ENCODE peak calls at places on chromosomes 13 and 19, in four cellular contexts. O is CD8-positive, alpha-beta memory T cell; U is effector CD4-positive, alpha-beta T cell; Z is stimulated activated CD4-positive, alpha-beta T cell treated with anti-CD3 and anti-CD28 coated beads, TNF-alpha, amount 100 ng/mL, for 48 hours. M is an unnamed sample.

GRCh38 chr13:49400755-49401659 is 42.9 kb downstream of the CAB39L start:
- DNase-seq in Z (no peak), O (no peak), U (no peak), M (peak; percentile 17)

GRCh38 chr13:107124129-107124718 is 556.3 kb upstream of the ARGLU1 start:
- DNase-seq in U (no peak), Z (no peak), O (no peak), M (no peak)

GRCh38 chr19:58386166-58386575 is 898 bp upstream of the RPS5 start:
- DNase-seq in Z (no peak), O (no peak), U (no peak), M (no peak)

GRCh38 chr13:58843567-58843966 is 1212.0 kb downstream of the PCDH17 start:
- DNase-seq in U (no peak), Z (no peak), O (no peak), M (no peak)

GRCh38 chr19:12872941-12873890 is 8.0 kb downstream of the DNASE2 start:
- DNase-seq in U (peak; percentile 28), Z (peak; percentile 73), O (peak; percentile 53), M (peak; percentile 25)

GRCh38 chr13:23025848-23026608 is 154.8 kb upstream of the SGCG start:
- DNase-seq in U (no peak), Z (no peak), O (no peak), M (peak; percentile 8)

GRCh38 chr19:46221981-46222610 is 7.4 kb upstream of the IGFL1 start:
- DNase-seq in U (no peak), O (no peak), Z (no peak), M (peak; percentile 89)

GRCh38 chr13:75410207-75410606 is 71.8 kb downstream of the TBC1D4 start:
- DNase-seq in Z (no peak), U (no peak), O (no peak), M (no peak)

GRCh38 chr13:20272104-20272503 is 40.0 kb upstream of the GJB6 start:
- DNase-seq in Z (no peak), U (no peak), O (no peak), M (no peak)

GRCh38 chr19:8512115-8512967 is 1.6 kb downstream of the ZNF414 start:
- DNase-seq in O (no peak), Z (no peak), U (no peak), M (no peak)

GRCh38 chr13:28204690-28205443 is 66.5 kb downstream of the PAN3 start:
- DNase-seq in Z (peak; percentile 53), U (no peak), O (no peak), M (no peak)

GRCh38 chr13:109787135-109787954 is 962 bp upstream of the IRS2 start:
- DNase-seq in Z (peak; percentile 22), O (peak; percentile 57), U (peak; percentile 31), M (peak; percentile 55)

GRCh38 chr13:90414691-90415596 is 932.5 kb upstream of the MIR17HG start:
- DNase-seq in U (no peak), Z (no peak), O (no peak), M (peak; percentile 71)

GRCh38 chr19:567296-567900 is 5.0 kb upstream of the BSG start:
- DNase-seq in U (no peak), Z (no peak), O (no peak), M (no peak)

GRCh38 chr19:33220735-33221134 is 4.9 kb downstream of the SLC7A10 start:
- DNase-seq in Z (no peak), U (no peak), O (no peak), M (no peak)

GRCh38 chr13:80556291-80556690 is 215.4 kb upstream of the SPRY2 start:
- DNase-seq in U (no peak), O (no peak), Z (no peak), M (no peak)

GRCh38 chr13:35854286-35854685 is 276.9 kb downstream of the DCLK1 start:
- DNase-seq in Z (no peak), U (no peak), O (no peak), M (no peak)

GRCh38 chr19:947707-948533 is 22.1 kb downstream of the ARID3A start:
- DNase-seq in Z (no peak), U (no peak), O (no peak), M (no peak)

GRCh38 chr13:32496574-32497160 is 41.9 kb downstream of the N4BP2L2 start:
- DNase-seq in Z (no peak), O (no peak), U (no peak), M (no peak)

GRCh38 chr13:39600766-39601165 is 2.2 kb downstream of the LHFPL6 start:
- DNase-seq in Z (no peak), O (no peak), U (no peak), M (peak; percentile 35)

GRCh38 chr13:21240586-21240985 is 64.1 kb downstream of the MRPL57 start:
- DNase-seq in O (no peak), U (no peak), Z (no peak), M (peak; percentile 82)

M was measured in M059J.